ENCODE peak calls at places on chromosome 9, in nine cellular contexts. One of them, this sample, is unnamed.
A peak's percentile ranks its signal among the peaks of the same experiment; 100 is the strongest.

GRCh38 chr9:19371942-19372341 is 8.1 kb downstream of the RPS6 start:
- DNase-seq in cardiac septum: no peak
- DNase-seq in ELF-1: no peak
- DNase-seq in activated CD4-positive, alpha-beta T cell treated with anti-CD3 and anti-CD28 coated beads, Interleukin-2, amount 50 U/mL, for 1 hour: no peak
- DNase-seq in glutamatergic neuron: no peak
- DNase-seq in nephron progenitor cell: no peak
- DNase-seq in amniotic stem cell: no peak
- DNase-seq in HuH-7: no peak
- DNase-seq in AG10803: no peak
- DNase-seq in this sample: no peak

GRCh38 chr9:8611153-8611552 is 811.6 kb upstream of the DMAC1 start:
- DNase-seq in amniotic stem cell: no peak
- DNase-seq in nephron progenitor cell: no peak
- DNase-seq in activated CD4-positive, alpha-beta T cell treated with anti-CD3 and anti-CD28 coated beads, Interleukin-2, amount 50 U/mL, for 1 hour: no peak
- DNase-seq in AG10803: no peak
- DNase-seq in ELF-1: no peak
- DNase-seq in cardiac septum: no peak
- DNase-seq in glutamatergic neuron: no peak
- DNase-seq in HuH-7: no peak
- DNase-seq in this sample: no peak

GRCh38 chr9:134895103-134895502 is 14.5 kb downstream of the FCN2 start:
- DNase-seq in activated CD4-positive, alpha-beta T cell treated with anti-CD3 and anti-CD28 coated beads, Interleukin-2, amount 50 U/mL, for 1 hour: no peak
- DNase-seq in amniotic stem cell: no peak
- DNase-seq in ELF-1: no peak
- DNase-seq in AG10803: no peak
- DNase-seq in glutamatergic neuron: no peak
- DNase-seq in cardiac septum: no peak
- DNase-seq in nephron progenitor cell: no peak
- DNase-seq in HuH-7: no peak
- DNase-seq in this sample: no peak

GRCh38 chr9:14258156-14258555 is 55.8 kb downstream of the NFIB start:
- DNase-seq in nephron progenitor cell: no peak
- DNase-seq in AG10803: no peak
- DNase-seq in amniotic stem cell: no peak
- DNase-seq in ELF-1: no peak
- DNase-seq in glutamatergic neuron: no peak
- DNase-seq in cardiac septum: no peak
- DNase-seq in activated CD4-positive, alpha-beta T cell treated with anti-CD3 and anti-CD28 coated beads, Interleukin-2, amount 50 U/mL, for 1 hour: no peak
- DNase-seq in HuH-7: no peak
- DNase-seq in this sample: no peak

GRCh38 chr9:129570450-129571297 is 50.2 kb downstream of the C9orf50 start:
- DNase-seq in activated CD4-positive, alpha-beta T cell treated with anti-CD3 and anti-CD28 coated beads, Interleukin-2, amount 50 U/mL, for 1 hour: no peak
- DNase-seq in HuH-7: no peak
- DNase-seq in glutamatergic neuron: no peak
- DNase-seq in nephron progenitor cell: no peak
- DNase-seq in cardiac septum: no peak
- DNase-seq in AG10803: peak; percentile 95
- DNase-seq in amniotic stem cell: peak; percentile 67
- DNase-seq in ELF-1: peak; percentile 88
- DNase-seq in this sample: peak; percentile 75

GRCh38 chr9:4508246-4508906 is 18.1 kb downstream of the SLC1A1 start:
- DNase-seq in AG10803: peak; percentile 82
- DNase-seq in HuH-7: no peak
- DNase-seq in activated CD4-positive, alpha-beta T cell treated with anti-CD3 and anti-CD28 coated beads, Interleukin-2, amount 50 U/mL, for 1 hour: no peak
- DNase-seq in glutamatergic neuron: no peak
- DNase-seq in amniotic stem cell: no peak
- DNase-seq in cardiac septum: no peak
- DNase-seq in nephron progenitor cell: no peak
- DNase-seq in ELF-1: no peak
- DNase-seq in this sample: no peak

GRCh38 chr9:97627624-97628023 is 5.5 kb downstream of the TSTD2 start:
- DNase-seq in glutamatergic neuron: no peak
- DNase-seq in AG10803: peak; percentile 15
- DNase-seq in amniotic stem cell: no peak
- DNase-seq in HuH-7: no peak
- DNase-seq in ELF-1: no peak
- DNase-seq in cardiac septum: no peak
- DNase-seq in nephron progenitor cell: no peak
- DNase-seq in activated CD4-positive, alpha-beta T cell treated with anti-CD3 and anti-CD28 coated beads, Interleukin-2, amount 50 U/mL, for 1 hour: no peak
- DNase-seq in this sample: no peak

GRCh38 chr9:116697887-116698286 is 10.8 kb downstream of the TRIM32 start:
- DNase-seq in cardiac septum: no peak
- DNase-seq in amniotic stem cell: no peak
- DNase-seq in glutamatergic neuron: no peak
- DNase-seq in ELF-1: no peak
- DNase-seq in AG10803: no peak
- DNase-seq in activated CD4-positive, alpha-beta T cell treated with anti-CD3 and anti-CD28 coated beads, Interleukin-2, amount 50 U/mL, for 1 hour: no peak
- DNase-seq in nephron progenitor cell: no peak
- DNase-seq in HuH-7: no peak
- DNase-seq in this sample: no peak

GRCh38 chr9:87206064-87206661 is 258.9 kb upstream of the GAS1 start:
- DNase-seq in activated CD4-positive, alpha-beta T cell treated with anti-CD3 and anti-CD28 coated beads, Interleukin-2, amount 50 U/mL, for 1 hour: no peak
- DNase-seq in amniotic stem cell: no peak
- DNase-seq in HuH-7: no peak
- DNase-seq in cardiac septum: no peak
- DNase-seq in nephron progenitor cell: no peak
- DNase-seq in glutamatergic neuron: no peak
- DNase-seq in ELF-1: no peak
- DNase-seq in AG10803: peak; percentile 65
- DNase-seq in this sample: no peak

GRCh38 chr9:18393340-18394130 is 80.4 kb upstream of the ADAMTSL1 start:
- DNase-seq in activated CD4-positive, alpha-beta T cell treated with anti-CD3 and anti-CD28 coated beads, Interleukin-2, amount 50 U/mL, for 1 hour: no peak
- DNase-seq in nephron progenitor cell: no peak
- DNase-seq in AG10803: peak; percentile 92
- DNase-seq in ELF-1: no peak
- DNase-seq in glutamatergic neuron: no peak
- DNase-seq in amniotic stem cell: peak; percentile 58
- DNase-seq in cardiac septum: no peak
- DNase-seq in HuH-7: no peak
- DNase-seq in this sample: no peak

GRCh38 chr9:35685506-35685905 is 4.2 kb downstream of the TPM2 start:
- DNase-seq in glutamatergic neuron: no peak
- DNase-seq in ELF-1: no peak
- DNase-seq in AG10803: no peak
- DNase-seq in amniotic stem cell: no peak
- DNase-seq in activated CD4-positive, alpha-beta T cell treated with anti-CD3 and anti-CD28 coated beads, Interleukin-2, amount 50 U/mL, for 1 hour: no peak
- DNase-seq in cardiac septum: no peak
- DNase-seq in HuH-7: no peak
- DNase-seq in nephron progenitor cell: no peak
- DNase-seq in this sample: no peak

GRCh38 chr9:130276121-130276520 is 10.6 kb downstream of the HMCN2 start:
- DNase-seq in HuH-7: no peak
- DNase-seq in amniotic stem cell: no peak
- DNase-seq in nephron progenitor cell: no peak
- DNase-seq in cardiac septum: peak; percentile 22
- DNase-seq in activated CD4-positive, alpha-beta T cell treated with anti-CD3 and anti-CD28 coated beads, Interleukin-2, amount 50 U/mL, for 1 hour: no peak
- DNase-seq in AG10803: peak; percentile 67
- DNase-seq in glutamatergic neuron: no peak
- DNase-seq in ELF-1: no peak
- DNase-seq in this sample: no peak

GRCh38 chr9:132042324-132042723 is 37.3 kb downstream of the MED27 start:
- DNase-seq in activated CD4-positive, alpha-beta T cell treated with anti-CD3 and anti-CD28 coated beads, Interleukin-2, amount 50 U/mL, for 1 hour: no peak
- DNase-seq in nephron progenitor cell: no peak
- DNase-seq in AG10803: peak; percentile 96
- DNase-seq in cardiac septum: no peak
- DNase-seq in ELF-1: no peak
- DNase-seq in glutamatergic neuron: no peak
- DNase-seq in HuH-7: no peak
- DNase-seq in amniotic stem cell: peak; percentile 87
- DNase-seq in this sample: no peak

GRCh38 chr9:98730914-98731313 is 22.2 kb upstream of the GABBR2 start:
- DNase-seq in AG10803: no peak
- DNase-seq in ELF-1: no peak
- DNase-seq in nephron progenitor cell: no peak
- DNase-seq in activated CD4-positive, alpha-beta T cell treated with anti-CD3 and anti-CD28 coated beads, Interleukin-2, amount 50 U/mL, for 1 hour: no peak
- DNase-seq in glutamatergic neuron: no peak
- DNase-seq in amniotic stem cell: no peak
- DNase-seq in cardiac septum: no peak
- DNase-seq in HuH-7: no peak
- DNase-seq in this sample: no peak

GRCh38 chr9:111582888-111583287 is 16.6 kb downstream of the PTGR1 start:
- DNase-seq in cardiac septum: no peak
- DNase-seq in amniotic stem cell: no peak
- DNase-seq in activated CD4-positive, alpha-beta T cell treated with anti-CD3 and anti-CD28 coated beads, Interleukin-2, amount 50 U/mL, for 1 hour: no peak
- DNase-seq in HuH-7: no peak
- DNase-seq in AG10803: peak; percentile 24
- DNase-seq in ELF-1: no peak
- DNase-seq in nephron progenitor cell: no peak
- DNase-seq in glutamatergic neuron: no peak
- DNase-seq in this sample: no peak

GRCh38 chr9:12955510-12956163 is 180.8 kb downstream of the LURAP1L start:
- DNase-seq in cardiac septum: no peak
- DNase-seq in ELF-1: peak; percentile 87
- DNase-seq in AG10803: no peak
- DNase-seq in glutamatergic neuron: peak; percentile 18
- DNase-seq in activated CD4-positive, alpha-beta T cell treated with anti-CD3 and anti-CD28 coated beads, Interleukin-2, amount 50 U/mL, for 1 hour: no peak
- DNase-seq in amniotic stem cell: no peak
- DNase-seq in nephron progenitor cell: no peak
- DNase-seq in HuH-7: no peak
- DNase-seq in this sample: no peak

GRCh38 chr9:16058131-16058549 is 505.3 kb downstream of the CCDC171 start:
- DNase-seq in activated CD4-positive, alpha-beta T cell treated with anti-CD3 and anti-CD28 coated beads, Interleukin-2, amount 50 U/mL, for 1 hour: no peak
- DNase-seq in glutamatergic neuron: no peak
- DNase-seq in HuH-7: no peak
- DNase-seq in cardiac septum: no peak
- DNase-seq in ELF-1: no peak
- DNase-seq in AG10803: peak; percentile 42
- DNase-seq in amniotic stem cell: no peak
- DNase-seq in nephron progenitor cell: no peak
- DNase-seq in this sample: no peak

GRCh38 chr9:98172604-98173003 is 19.8 kb downstream of the CORO2A start:
- DNase-seq in amniotic stem cell: no peak
- DNase-seq in activated CD4-positive, alpha-beta T cell treated with anti-CD3 and anti-CD28 coated beads, Interleukin-2, amount 50 U/mL, for 1 hour: no peak
- DNase-seq in ELF-1: peak; percentile 82
- DNase-seq in HuH-7: peak; percentile 68
- DNase-seq in cardiac septum: no peak
- DNase-seq in nephron progenitor cell: peak; percentile 45
- DNase-seq in AG10803: no peak
- DNase-seq in glutamatergic neuron: no peak
- DNase-seq in this sample: peak; percentile 74

GRCh38 chr9:101119206-101119819 is 90.8 kb downstream of the PLPPR1 start:
- DNase-seq in cardiac septum: no peak
- DNase-seq in amniotic stem cell: no peak
- DNase-seq in ELF-1: peak; percentile 79
- DNase-seq in HuH-7: peak; percentile 50
- DNase-seq in AG10803: peak; percentile 6
- DNase-seq in nephron progenitor cell: peak; percentile 78
- DNase-seq in activated CD4-positive, alpha-beta T cell treated with anti-CD3 and anti-CD28 coated beads, Interleukin-2, amount 50 U/mL, for 1 hour: no peak
- DNase-seq in glutamatergic neuron: peak; percentile 75
- DNase-seq in this sample: peak; percentile 55

GRCh38 chr9:83935276-83935890 is 14.2 kb upstream of the KIF27 start:
- DNase-seq in glutamatergic neuron: no peak
- DNase-seq in HuH-7: no peak
- DNase-seq in ELF-1: no peak
- DNase-seq in cardiac septum: no peak
- DNase-seq in activated CD4-positive, alpha-beta T cell treated with anti-CD3 and anti-CD28 coated beads, Interleukin-2, amount 50 U/mL, for 1 hour: no peak
- DNase-seq in AG10803: peak; percentile 80
- DNase-seq in amniotic stem cell: peak; percentile 50
- DNase-seq in nephron progenitor cell: no peak
- DNase-seq in this sample: no peak

GRCh38 chr9:107711528-107711927 is 222.0 kb upstream of the KLF4 start:
- DNase-seq in HuH-7: no peak
- DNase-seq in AG10803: peak; percentile 98
- DNase-seq in glutamatergic neuron: no peak
- DNase-seq in activated CD4-positive, alpha-beta T cell treated with anti-CD3 and anti-CD28 coated beads, Interleukin-2, amount 50 U/mL, for 1 hour: no peak
- DNase-seq in cardiac septum: no peak
- DNase-seq in nephron progenitor cell: no peak
- DNase-seq in ELF-1: no peak
- DNase-seq in amniotic stem cell: peak; percentile 54
- DNase-seq in this sample: no peak

GRCh38 chr9:22395585-22396205 is 50.9 kb upstream of the DMRTA1 start:
- DNase-seq in AG10803: peak; percentile 11
- DNase-seq in HuH-7: no peak
- DNase-seq in amniotic stem cell: no peak
- DNase-seq in glutamatergic neuron: no peak
- DNase-seq in cardiac septum: no peak
- DNase-seq in ELF-1: no peak
- DNase-seq in nephron progenitor cell: no peak
- DNase-seq in activated CD4-positive, alpha-beta T cell treated with anti-CD3 and anti-CD28 coated beads, Interleukin-2, amount 50 U/mL, for 1 hour: no peak
- DNase-seq in this sample: no peak

GRCh38 chr9:121949766-121950165 is 143.3 kb downstream of the TTLL11 start:
- DNase-seq in cardiac septum: no peak
- DNase-seq in activated CD4-positive, alpha-beta T cell treated with anti-CD3 and anti-CD28 coated beads, Interleukin-2, amount 50 U/mL, for 1 hour: no peak
- DNase-seq in glutamatergic neuron: no peak
- DNase-seq in ELF-1: no peak
- DNase-seq in AG10803: no peak
- DNase-seq in amniotic stem cell: no peak
- DNase-seq in nephron progenitor cell: no peak
- DNase-seq in HuH-7: no peak
- DNase-seq in this sample: no peak

This sample was measured in SK-N-DZ.